ENCODE peak calls at places on chromosomes 5 and 9, in four cellular contexts. V is astrocyte, E is fibroblast of lung, C is neural progenitor cell. B is an unnamed sample.

GRCh38 chr5:102738037-102738436 is 17.1 kb upstream of the PAM start:
- DNase-seq in V (no peak), E (no peak), C (no peak), B (no peak)

GRCh38 chr9:120388000-120388855 is 191.7 kb downstream of the CDK5RAP2 start:
- DNase-seq in V (no peak), E (no peak), C (peak; percentile 20), B (no peak)

GRCh38 chr5:124263680-124264491 is 482.6 kb downstream of the ZNF608 start:
- DNase-seq in C (peak; percentile 91), E (no peak), V (no peak), B (no peak)

GRCh38 chr5:124996023-124996763 is 249.8 kb upstream of the ZNF608 start:
- DNase-seq in V (peak; percentile 40), E (peak; percentile 28), C (peak; percentile 82), B (no peak)

GRCh38 chr9:138101444-138102234 is 224.1 kb downstream of the CACNA1B start:
- DNase-seq in E (no peak), V (no peak), C (no peak), B (no peak)

GRCh38 chr5:35854248-35854647 is 2.4 kb upstream of the IL7R start:
- DNase-seq in E (no peak), V (no peak), C (no peak), B (no peak)

GRCh38 chr5:95709967-95710650 is 21.0 kb upstream of the RHOBTB3 start:
- DNase-seq in C (peak; percentile 56), V (no peak), E (peak; percentile 35), B (no peak)

GRCh38 chr9:89274838-89275237 is 36.2 kb upstream of the CKS2 start:
- DNase-seq in C (no peak), V (peak; percentile 96), E (peak; percentile 97), B (peak; percentile 95)

GRCh38 chr9:129469988-129470316 is 150.9 kb downstream of the C9orf50 start:
- DNase-seq in V (no peak), C (no peak), E (no peak), B (no peak)

GRCh38 chr9:108551030-108551964 is 304.5 kb downstream of the ACTL7B start:
- DNase-seq in V (peak; percentile 94), E (peak; percentile 95), C (peak; percentile 71), B (peak; percentile 94)

GRCh38 chr5:2022436-2022835 is 139.7 kb upstream of the IRX4 start:
- DNase-seq in E (no peak), C (no peak), V (no peak), B (no peak)
- H3K4me2 ChIP-seq in E (no peak overlapping the region), C (no peak overlapping the region), V (no peak overlapping the region), B (no peak overlapping the region)

GRCh38 chr5:60368100-60368499 is 331.9 kb downstream of the DEPDC1B start:
- DNase-seq in E (no peak), C (no peak), V (no peak), B (no peak)

GRCh38 chr5:60371065-60371464 is 328.9 kb downstream of the DEPDC1B start:
- DNase-seq in C (no peak), E (no peak), V (no peak), B (no peak)

GRCh38 chr5:60366489-60366888 is 333.5 kb downstream of the DEPDC1B start:
- DNase-seq in E (peak; percentile 12), C (no peak), V (peak; percentile 3), B (peak; percentile 49)

GRCh38 chr5:60370508-60370907 is 329.5 kb downstream of the DEPDC1B start:
- DNase-seq in V (peak; percentile 22), C (no peak), E (peak; percentile 39), B (no peak)

DNA sequence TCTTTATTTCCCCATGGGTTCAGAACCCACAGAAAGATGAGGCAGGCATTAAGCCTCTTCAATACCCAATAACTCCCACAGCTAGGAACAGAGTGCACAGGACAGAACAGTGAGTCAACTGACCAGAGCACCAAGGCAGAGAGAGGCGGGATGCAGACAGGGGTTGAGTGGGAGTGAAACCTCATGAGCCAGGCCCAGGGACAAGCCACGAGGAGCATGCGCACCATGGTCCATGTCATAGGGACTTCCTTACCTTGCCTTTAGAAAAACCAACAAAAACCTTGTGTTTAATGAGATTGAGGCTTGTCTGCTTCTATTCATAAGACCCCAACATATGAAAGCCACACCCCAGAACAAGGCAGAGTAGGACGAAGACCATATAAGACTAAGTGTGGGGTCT is 330.6 kb downstream of the DEPDC1B start:
- DNase-seq in V (no peak), C (no peak), E (no peak), B (no peak)
- H3K27me3 ChIP-seq in V (no peaks in the 10 kb centered on the region), C (no peaks in the 10 kb centered on the region), E (no peaks in the 10 kb centered on the region), B (no peaks in the 10 kb centered on the region)

DNA sequence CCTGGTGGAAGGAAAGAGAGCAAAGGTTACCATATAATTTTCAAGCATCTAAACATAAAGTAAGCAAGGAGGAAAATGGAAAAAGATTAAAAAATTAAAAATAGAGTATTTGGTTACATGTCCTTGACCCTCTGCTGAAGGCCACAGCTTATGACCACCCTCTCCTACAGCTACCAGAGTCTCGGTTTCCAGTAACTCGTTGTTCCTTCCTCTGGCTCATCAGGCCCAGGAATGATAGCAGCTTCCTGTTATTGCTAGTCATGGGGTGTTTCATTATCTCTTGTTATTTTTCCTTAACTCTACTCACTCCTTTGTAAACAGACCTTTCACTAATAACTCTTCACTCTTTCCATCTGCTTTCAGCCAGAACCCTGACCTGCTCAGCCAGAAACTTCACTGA is 102.2 kb downstream of the YTHDC2 start:
- DNase-seq in E (peak; percentile 6), C (no peak), V (no peak), B (no peak)
- H3K4me2 ChIP-seq in E (no peak overlapping the region), C (no peak overlapping the region), V (no peak overlapping the region), B (no peak overlapping the region)

DNA sequence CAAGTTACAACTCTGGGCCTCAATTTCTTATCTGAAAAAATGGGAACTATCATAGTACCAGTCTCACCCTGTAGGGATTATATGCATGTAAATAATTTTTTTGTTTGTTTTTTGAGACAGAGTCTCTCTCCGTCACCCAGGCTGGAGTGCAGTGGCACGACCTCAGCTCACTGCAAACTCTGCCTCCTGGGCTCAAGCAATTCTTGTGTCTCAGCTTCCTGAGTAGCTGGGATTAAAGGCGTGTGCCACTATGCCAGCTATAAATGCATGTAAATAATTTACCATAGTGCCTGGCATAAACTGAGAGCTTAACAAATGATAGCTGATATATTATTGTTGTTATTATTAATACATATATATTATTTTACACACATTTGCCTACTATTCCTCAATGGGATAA is 3.0 kb upstream of the ARHGAP26 start:
- DNase-seq in V (no peak), C (no peak), E (no peak), B (no peak)
- H3K27me3 ChIP-seq in V (peaks cover 10% of the 10 kb centered on the region), C (peaks cover 24% of the 10 kb centered on the region), E (peaks cover 2% of the 10 kb centered on the region), B (no peaks in the 10 kb centered on the region)

DNA sequence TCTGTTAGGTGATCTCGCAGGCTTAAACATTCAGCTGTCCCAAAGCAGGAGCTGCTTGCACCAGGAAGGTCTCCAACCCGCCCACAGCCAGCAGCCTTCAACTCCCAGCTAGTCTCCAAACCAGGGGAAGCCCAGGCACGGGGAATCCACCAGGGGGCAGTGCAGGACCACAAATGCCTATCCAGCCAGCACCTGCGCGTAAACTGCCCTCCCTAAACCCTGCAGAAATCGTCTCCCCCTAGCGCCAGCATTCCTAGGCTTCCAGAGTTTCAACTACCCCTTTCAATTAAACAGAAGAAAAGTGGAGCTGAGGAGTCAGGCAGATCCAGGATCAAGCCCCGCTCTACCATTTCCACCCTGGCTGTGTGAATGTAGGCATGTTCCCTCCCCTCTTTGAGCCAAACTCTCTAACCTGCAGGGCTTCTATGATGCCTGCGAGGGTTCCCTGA is 72.0 kb downstream of the HRH2 start:
- DNase-seq in C (peak; percentile 96), V (peak; percentile 61), E (peak; percentile 75), B (peak; percentile 87)
- H3K4me2 ChIP-seq in C (peak overlapping the region; percentile 86), V (peak overlapping the region; percentile 63), E (no peak overlapping the region), B (no peak overlapping the region)

GRCh38 chr5:80565330-80565729 is 4.8 kb downstream of the ANKRD34B start:
- DNase-seq in C (no peak), V (no peak), E (no peak), B (no peak)

GRCh38 chr5:80569086-80569960 is 757 bp downstream of the ANKRD34B start:
- DNase-seq in V (no peak), C (peak; percentile 58), E (no peak), B (no peak)

GRCh38 chr5:80569961-80570786 is at the start of gene ANKRD34B:
- DNase-seq in V (no peak), C (peak; percentile 82), E (peak; percentile 24), B (peak; percentile 26)

GRCh38 chr5:80568251-80568650 is 1.8 kb downstream of the ANKRD34B start:
- DNase-seq in V (no peak), C (no peak), E (no peak), B (no peak)

GRCh38 chr5:80566711-80567259 is 3.3 kb downstream of the ANKRD34B start:
- DNase-seq in C (no peak), E (no peak), V (no peak), B (no peak)
- H3K27me3 ChIP-seq in C (peaks cover 64% of the 10 kb centered on the region), E (peaks cover 34% of the 10 kb centered on the region), V (peaks cover 32% of the 10 kb centered on the region), B (peaks cover 52% of the 10 kb centered on the region)

B was measured in GM23248.